ENCODE peak calls at places on chromosome 16, in five cellular contexts. A is fibroblast of the aortic adventitia, R is aorta, C is bronchial epithelial cell, K is dorsolateral prefrontal cortex. B is an unnamed sample.

GRCh38 chr16:10228779-10229178 is 46.6 kb upstream of the GRIN2A start:
- DNase-seq in A (no peak), R (no peak), C (no peak), K (no peak), B (no peak)

GRCh38 chr16:1981972-1982574 is 804 bp upstream of the NOXO1 start:
- DNase-seq in A (no peak), R (no peak), C (no peak), K (peak), B (no peak)

GRCh38 chr16:89111263-89111662 is 17.6 kb downstream of the ACSF3 start:
- DNase-seq in A (no peak), R (no peak), C (no peak), K (no peak), B (no peak)

GRCh38 chr16:77435240-77435819 is 496 bp upstream of the ADAMTS18 start:
- DNase-seq in A (no peak), R (no peak), C (no peak), K (no peak), B (no peak)

GRCh38 chr16:15650698-15651161 is 685 bp downstream of the NDE1 start:
- DNase-seq in A (peak), R (no peak), C (no peak), K (no peak), B (peak)

GRCh38 chr16:9389543-9390207 is 298.2 kb downstream of the HAPSTR1 start:
- DNase-seq in A (no peak), R (no peak), C (no peak), K (no peak), B (no peak)

GRCh38 chr16:11032922-11033291 is 88.5 kb downstream of the CLEC16A start:
- DNase-seq in A (peak), R (no peak), C (no peak), K (no peak), B (peak)

GRCh38 chr16:25419123-25419522 is 161.5 kb upstream of the ZKSCAN2 start:
- DNase-seq in A (no peak), R (no peak), C (no peak), K (no peak), B (no peak)

GRCh38 chr16:68764866-68765265 is 27.8 kb downstream of the CDH1 start:
- DNase-seq in A (no peak), R (no peak), C (no peak), K (no peak), B (no peak)

GRCh38 chr16:69187891-69188451 is 1.0 kb downstream of the SNTB2 start:
- DNase-seq in A (peak), R (no peak), C (peak), K (no peak), B (peak)

GRCh38 chr16:75096730-75097129 is 19.9 kb downstream of the LDHD start:
- DNase-seq in A (peak), R (no peak), C (peak), K (no peak), B (peak)

GRCh38 chr16:23401142-23401541 is 51.8 kb downstream of the COG7 start:
- DNase-seq in A (no peak), R (no peak), C (no peak), K (no peak), B (no peak)

GRCh38 chr16:27316038-27316680 is 2.4 kb downstream of the IL4R start:
- DNase-seq in A (no peak), R (peak), C (no peak), K (no peak), B (no peak)
- H3K4me3 ChIP-seq in A (no peak), R (no peak), C (no peak), K (peak), B (no peak)

GRCh38 chr16:67228034-67228785 is 1.3 kb downstream of the TMEM208 start:
- DNase-seq in A (no peak), R (no peak), C (no peak), K (no peak), B (no peak)
- H3K4me3 ChIP-seq in A (peak), R (no peak), C (peak), K (peak), B (no peak)

DNA sequence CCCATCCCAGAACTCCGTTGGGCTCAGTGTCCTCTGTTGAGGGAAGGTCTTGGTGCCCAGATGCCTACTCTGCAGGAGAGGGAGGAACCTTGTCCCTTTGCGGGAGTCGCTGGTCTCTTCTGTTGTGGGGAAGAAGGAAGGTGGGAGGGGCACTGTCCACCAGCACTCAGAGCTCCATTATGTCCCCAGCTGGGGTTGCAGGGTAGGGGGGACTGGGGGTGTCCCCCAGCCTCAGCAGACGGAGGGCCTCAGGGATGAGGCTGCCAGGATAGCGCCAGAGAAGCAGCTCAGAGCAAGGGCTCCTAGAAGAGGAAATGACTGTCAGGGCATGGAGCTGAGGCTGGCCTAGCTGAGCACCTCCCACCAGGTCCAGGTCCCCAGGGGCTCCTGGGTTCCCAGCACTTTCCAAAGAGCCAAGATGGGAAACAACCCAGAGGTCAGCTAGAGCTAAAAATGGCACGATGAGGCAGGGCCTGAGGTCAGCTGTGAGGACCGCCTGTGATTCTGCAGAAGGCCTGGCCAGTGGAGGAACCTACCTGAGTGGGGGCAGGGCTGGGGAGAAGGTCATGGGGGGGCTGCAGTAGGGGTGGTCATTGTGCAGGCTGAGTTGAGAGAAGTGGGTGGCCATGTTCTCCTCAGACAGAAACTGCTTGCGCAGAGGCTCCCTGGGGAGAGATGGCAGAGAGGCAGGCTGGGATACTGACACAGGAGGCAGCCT is 886 bp downstream of the HCFC1R1 start:
- DNase-seq in A (peak), R (peak), C (no peak), K (no peak), B (no peak)
- H3K4me3 ChIP-seq in A (peak), R (peak), C (peak), K (peak), B (no peak)

GRCh38 chr16:82761858-82762257 is 135.1 kb downstream of the CDH13 start:
- DNase-seq in A (peak), R (no peak), C (no peak), K (no peak), B (peak)
- H3K4me3 ChIP-seq in A (peak), R (peak), C (no peak), K (peak), B (no peak)

DNA sequence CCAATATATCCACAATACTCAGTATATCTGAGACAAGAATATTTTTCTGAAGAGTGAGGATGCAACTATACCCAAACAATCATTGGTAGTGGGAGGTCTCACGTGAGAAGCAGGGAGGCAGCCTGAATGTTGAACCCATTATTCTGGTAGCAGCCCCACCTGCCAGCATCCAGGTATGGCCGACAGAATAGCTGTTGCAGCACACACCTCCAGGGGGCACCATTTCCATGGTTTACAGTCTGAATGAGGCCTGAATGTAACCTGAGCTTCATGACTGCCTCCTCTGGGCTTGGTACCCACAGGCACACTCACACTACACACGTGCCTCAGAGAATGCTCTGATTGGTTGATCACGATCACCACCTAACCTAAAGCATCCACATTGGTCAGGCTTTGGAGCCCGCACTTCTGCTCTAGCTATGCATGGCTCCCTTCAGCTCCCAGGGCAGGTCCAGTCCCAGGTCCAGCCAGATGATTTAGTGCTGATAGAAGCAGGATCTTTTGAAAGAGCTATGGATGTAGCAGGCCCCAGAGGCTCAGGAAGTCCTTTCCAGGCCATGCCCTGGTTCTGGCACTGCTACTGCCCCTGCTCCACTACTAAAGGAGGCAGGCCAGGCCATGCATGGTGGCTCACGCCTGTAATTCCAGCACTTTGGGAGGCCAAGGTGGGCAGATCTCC is 11.0 kb upstream of the CBFB start:
- DNase-seq in A (peak), R (peak), C (peak), K (peak), B (peak)
- H3K4me3 ChIP-seq in A (no peak), R (no peak), C (no peak), K (no peak), B (no peak)

GRCh38 chr16:83806036-83806435 is 1.7 kb upstream of the HSBP1 start:
- DNase-seq in A (no peak), R (no peak), C (no peak), K (no peak), B (no peak)
- H3K4me3 ChIP-seq in A (no peak), R (no peak), C (no peak), K (no peak), B (no peak)

GRCh38 chr16:21233521-21234150 is at the start of gene ANKS4B:
- DNase-seq in A (no peak), R (no peak), C (no peak), K (no peak), B (no peak)
- H3K4me3 ChIP-seq in A (no peak), R (no peak), C (no peak), K (no peak), B (no peak)

GRCh38 chr16:28879261-28879840 is 1.1 kb downstream of the ATP2A1 start:
- DNase-seq in A (no peak), R (no peak), C (no peak), K (no peak), B (no peak)

GRCh38 chr16:28879841-28880588 is 1.7 kb downstream of the ATP2A1 start:
- DNase-seq in A (peak), R (peak), C (peak), K (peak), B (peak)

GRCh38 chr16:28880955-28881354 is 2.7 kb downstream of the ATP2A1 start:
- DNase-seq in A (no peak), R (no peak), C (no peak), K (no peak), B (no peak)

GRCh38 chr16:28882476-28883180 is 4.3 kb downstream of the ATP2A1 start:
- DNase-seq in A (no peak), R (no peak), C (no peak), K (no peak), B (no peak)

DNA sequence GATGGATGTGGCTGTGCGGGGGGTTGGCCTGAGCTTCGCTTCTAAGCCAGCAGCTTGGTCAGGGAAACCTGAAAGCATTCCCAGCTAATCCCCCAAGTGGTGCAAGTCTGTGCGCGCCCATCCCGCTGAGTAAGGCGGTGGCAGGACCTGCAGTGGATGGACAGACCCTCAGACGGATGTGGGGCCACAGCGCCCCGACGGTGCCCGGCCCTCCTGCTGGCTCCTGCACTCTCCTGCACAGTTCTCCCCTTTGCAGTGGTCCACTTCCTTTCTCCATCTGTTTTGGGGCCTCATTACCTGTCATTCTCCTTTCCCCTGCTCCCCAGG is 2.3 kb downstream of the ATP2A1 start:
- DNase-seq in A (no peak), R (no peak), C (no peak), K (no peak), B (no peak)
- H3K4me3 ChIP-seq in A (no peak), R (no peak), C (no peak), K (peak), B (no peak)

B was measured in thyroid gland.